ENCODE peak calls at places on chromosomes 13 and 19, in six cellular contexts. One of them, this sample, is unnamed.

GRCh38 chr13:114230117-114230516 is 4.6 kb upstream of the CDC16 start:
- DNase-seq in trophoblast cell: no peak
- DNase-seq in H1: no peak
- DNase-seq in mesenchymal stem cell: peak; percentile 18
- DNase-seq in IMR-90: peak; percentile 63
- DNase-seq in neuronal stem cell: no peak
- DNase-seq in this sample: peak; percentile 44

GRCh38 chr19:29448046-29448445 is 77.7 kb upstream of the VSTM2B start:
- DNase-seq in IMR-90: no peak
- DNase-seq in H1: no peak
- DNase-seq in mesenchymal stem cell: no peak
- DNase-seq in neuronal stem cell: no peak
- DNase-seq in trophoblast cell: no peak
- DNase-seq in this sample: peak; percentile 2

GRCh38 chr13:59038824-59039223 is 1124.9 kb downstream of the DIAPH3 start:
- DNase-seq in neuronal stem cell: no peak
- DNase-seq in IMR-90: peak; percentile 15
- DNase-seq in trophoblast cell: no peak
- DNase-seq in mesenchymal stem cell: peak; percentile 24
- DNase-seq in H1: no peak
- DNase-seq in this sample: no peak

GRCh38 chr13:58087566-58087965 is 456.0 kb downstream of the PCDH17 start:
- DNase-seq in IMR-90: no peak
- DNase-seq in mesenchymal stem cell: peak; percentile 67
- DNase-seq in trophoblast cell: no peak
- DNase-seq in neuronal stem cell: no peak
- DNase-seq in H1: no peak
- DNase-seq in this sample: no peak

GRCh38 chr13:41645313-41645712 is 188.0 kb downstream of the RGCC start:
- DNase-seq in mesenchymal stem cell: peak; percentile 72
- DNase-seq in H1: no peak
- DNase-seq in neuronal stem cell: no peak
- DNase-seq in IMR-90: peak; percentile 90
- DNase-seq in trophoblast cell: peak; percentile 92
- DNase-seq in this sample: no peak

GRCh38 chr13:98372886-98373285 is 195.8 kb upstream of the RNF113B start:
- DNase-seq in IMR-90: peak; percentile 87
- DNase-seq in trophoblast cell: no peak
- DNase-seq in H1: no peak
- DNase-seq in mesenchymal stem cell: peak; percentile 79
- DNase-seq in neuronal stem cell: no peak
- DNase-seq in this sample: no peak

GRCh38 chr19:13103585-13103923 is 896 bp upstream of the LYL1 start:
- DNase-seq in mesenchymal stem cell: no peak
- DNase-seq in IMR-90: no peak
- DNase-seq in H1: no peak
- DNase-seq in neuronal stem cell: no peak
- DNase-seq in trophoblast cell: no peak
- DNase-seq in this sample: peak; percentile 25

GRCh38 chr13:70249332-70250064 is 141.2 kb upstream of the KLHL1 start:
- DNase-seq in H1: peak; percentile 38
- DNase-seq in IMR-90: no peak
- DNase-seq in neuronal stem cell: peak; percentile 21
- DNase-seq in trophoblast cell: no peak
- DNase-seq in mesenchymal stem cell: peak; percentile 91
- DNase-seq in this sample: peak; percentile 35

GRCh38 chr19:8512115-8512967 is 1.6 kb downstream of the ZNF414 start:
- DNase-seq in H1: peak; percentile 58
- DNase-seq in IMR-90: no peak
- DNase-seq in neuronal stem cell: no peak
- DNase-seq in mesenchymal stem cell: no peak
- DNase-seq in trophoblast cell: peak; percentile 43
- DNase-seq in this sample: peak; percentile 88

GRCh38 chr19:12676384-12676792 is 5.3 kb downstream of the DHPS start:
- DNase-seq in H1: no peak
- DNase-seq in mesenchymal stem cell: peak; percentile 78
- DNase-seq in trophoblast cell: peak; percentile 89
- DNase-seq in IMR-90: peak; percentile 66
- DNase-seq in neuronal stem cell: peak; percentile 80
- DNase-seq in this sample: peak; percentile 92

GRCh38 chr13:110885966-110886365 is 28.9 kb downstream of the ANKRD10 start:
- DNase-seq in mesenchymal stem cell: no peak
- DNase-seq in neuronal stem cell: no peak
- DNase-seq in H1: no peak
- DNase-seq in trophoblast cell: no peak
- DNase-seq in IMR-90: no peak
- DNase-seq in this sample: peak; percentile 75

GRCh38 chr13:38872693-38873092 is 117.9 kb downstream of the STOML3 start:
- DNase-seq in neuronal stem cell: peak; percentile 54
- DNase-seq in trophoblast cell: peak; percentile 56
- DNase-seq in mesenchymal stem cell: peak; percentile 35
- DNase-seq in H1: peak; percentile 51
- DNase-seq in IMR-90: peak; percentile 5
- DNase-seq in this sample: peak; percentile 67

GRCh38 chr19:42325896-42326771 is 699 bp downstream of the MEGF8 start:
- DNase-seq in trophoblast cell: no peak
- DNase-seq in mesenchymal stem cell: no peak
- DNase-seq in neuronal stem cell: no peak
- DNase-seq in H1: no peak
- DNase-seq in IMR-90: no peak
- DNase-seq in this sample: peak; percentile 53

GRCh38 chr19:13006431-13007281 is 11.4 kb downstream of the NFIX start:
- DNase-seq in mesenchymal stem cell: no peak
- DNase-seq in H1: no peak
- DNase-seq in neuronal stem cell: no peak
- DNase-seq in IMR-90: no peak
- DNase-seq in trophoblast cell: no peak
- DNase-seq in this sample: no peak

GRCh38 chr19:45125975-45126493 is 33.1 kb downstream of the PPP1R37 start:
- DNase-seq in trophoblast cell: peak; percentile 82
- DNase-seq in H1: peak; percentile 56
- DNase-seq in mesenchymal stem cell: peak; percentile 63
- DNase-seq in IMR-90: peak; percentile 49
- DNase-seq in neuronal stem cell: peak; percentile 41
- DNase-seq in this sample: peak; percentile 89

GRCh38 chr19:3580156-3580955 is 4.9 kb upstream of the GIPC3 start:
- DNase-seq in H1: no peak
- DNase-seq in trophoblast cell: peak; percentile 63
- DNase-seq in mesenchymal stem cell: peak; percentile 99
- DNase-seq in neuronal stem cell: no peak
- DNase-seq in IMR-90: peak; percentile 98
- DNase-seq in this sample: no peak

GRCh38 chr13:114286808-114287207 is 5.4 kb downstream of the UPF3A start:
- DNase-seq in IMR-90: peak; percentile 85
- DNase-seq in trophoblast cell: peak; percentile 77
- DNase-seq in H1: no peak
- DNase-seq in mesenchymal stem cell: peak; percentile 77
- DNase-seq in neuronal stem cell: no peak
- DNase-seq in this sample: no peak

GRCh38 chr19:32702010-32702409 is 10.4 kb downstream of the NUDT19 start:
- DNase-seq in mesenchymal stem cell: no peak
- DNase-seq in trophoblast cell: no peak
- DNase-seq in neuronal stem cell: no peak
- DNase-seq in IMR-90: no peak
- DNase-seq in H1: no peak
- DNase-seq in this sample: no peak

GRCh38 chr13:41244555-41244954 is 18.8 kb downstream of the MTRF1 start:
- DNase-seq in trophoblast cell: peak; percentile 47
- DNase-seq in neuronal stem cell: no peak
- DNase-seq in IMR-90: peak; percentile 56
- DNase-seq in mesenchymal stem cell: no peak
- DNase-seq in H1: no peak
- DNase-seq in this sample: no peak

GRCh38 chr19:41521860-41522555 is 54.0 kb upstream of the CEACAM21 start:
- DNase-seq in IMR-90: no peak
- DNase-seq in trophoblast cell: no peak
- DNase-seq in neuronal stem cell: peak; percentile 21
- DNase-seq in mesenchymal stem cell: no peak
- DNase-seq in H1: no peak
- DNase-seq in this sample: no peak

GRCh38 chr19:57026476-57026875 is 93.3 kb upstream of the USP29 start:
- DNase-seq in IMR-90: no peak
- DNase-seq in H1: no peak
- DNase-seq in trophoblast cell: no peak
- DNase-seq in neuronal stem cell: no peak
- DNase-seq in mesenchymal stem cell: no peak
- DNase-seq in this sample: no peak

GRCh38 chr13:106981050-106981449 is 413.1 kb upstream of the ARGLU1 start:
- DNase-seq in mesenchymal stem cell: no peak
- DNase-seq in neuronal stem cell: no peak
- DNase-seq in IMR-90: no peak
- DNase-seq in H1: no peak
- DNase-seq in trophoblast cell: no peak
- DNase-seq in this sample: no peak

GRCh38 chr19:13078897-13079541 is 23.6 kb downstream of the LYL1 start:
- DNase-seq in neuronal stem cell: no peak
- DNase-seq in IMR-90: no peak
- DNase-seq in H1: no peak
- DNase-seq in mesenchymal stem cell: no peak
- DNase-seq in trophoblast cell: no peak
- DNase-seq in this sample: no peak

GRCh38 chr19:16127776-16128371 is 15.6 kb upstream of the HSH2D start:
- DNase-seq in mesenchymal stem cell: no peak
- DNase-seq in trophoblast cell: no peak
- DNase-seq in IMR-90: no peak
- DNase-seq in neuronal stem cell: no peak
- DNase-seq in H1: no peak
- DNase-seq in this sample: no peak

GRCh38 chr13:21688056-21688455 is 17.2 kb downstream of the FGF9 start:
- DNase-seq in neuronal stem cell: no peak
- DNase-seq in H1: no peak
- DNase-seq in trophoblast cell: no peak
- DNase-seq in IMR-90: no peak
- DNase-seq in mesenchymal stem cell: no peak
- DNase-seq in this sample: no peak

GRCh38 chr13:50990540-50991506 is 81.2 kb downstream of the RNASEH2B start:
- DNase-seq in mesenchymal stem cell: peak; percentile 80
- DNase-seq in H1: no peak
- DNase-seq in neuronal stem cell: peak; percentile 27
- DNase-seq in trophoblast cell: no peak
- DNase-seq in IMR-90: peak; percentile 69
- DNase-seq in this sample: peak; percentile 49

GRCh38 chr13:50991624-50992610 is 82.3 kb downstream of the RNASEH2B start:
- DNase-seq in trophoblast cell: no peak
- DNase-seq in H1: no peak
- DNase-seq in mesenchymal stem cell: peak; percentile 29
- DNase-seq in IMR-90: no peak
- DNase-seq in neuronal stem cell: no peak
- DNase-seq in this sample: no peak

GRCh38 chr13:50990050-50990449 is 80.5 kb downstream of the RNASEH2B start:
- DNase-seq in trophoblast cell: no peak
- DNase-seq in neuronal stem cell: no peak
- DNase-seq in H1: no peak
- DNase-seq in IMR-90: no peak
- DNase-seq in mesenchymal stem cell: no peak
- DNase-seq in this sample: no peak

GRCh38 chr13:50993371-50993770 is 83.8 kb downstream of the RNASEH2B start:
- DNase-seq in H1: no peak
- DNase-seq in neuronal stem cell: no peak
- DNase-seq in trophoblast cell: no peak
- DNase-seq in IMR-90: no peak
- DNase-seq in mesenchymal stem cell: no peak
- DNase-seq in this sample: no peak

GRCh38 chr13:50989476-50989875 is 79.9 kb downstream of the RNASEH2B start:
- DNase-seq in mesenchymal stem cell: peak; percentile 50
- DNase-seq in IMR-90: no peak
- DNase-seq in trophoblast cell: no peak
- DNase-seq in H1: no peak
- DNase-seq in neuronal stem cell: no peak
- DNase-seq in this sample: peak; percentile 55
- H2AFZ ChIP-seq in mesenchymal stem cell: no peak overlapping the region
- H2AFZ ChIP-seq in IMR-90: no peak overlapping the region
- H2AFZ ChIP-seq in trophoblast cell: no peak overlapping the region
- H2AFZ ChIP-seq in H1: peak overlapping the region; percentile 86
- H2AFZ ChIP-seq in neuronal stem cell: peak overlapping the region; percentile 80
- H2AFZ ChIP-seq in this sample: peak overlapping the region; percentile 88

DNA sequence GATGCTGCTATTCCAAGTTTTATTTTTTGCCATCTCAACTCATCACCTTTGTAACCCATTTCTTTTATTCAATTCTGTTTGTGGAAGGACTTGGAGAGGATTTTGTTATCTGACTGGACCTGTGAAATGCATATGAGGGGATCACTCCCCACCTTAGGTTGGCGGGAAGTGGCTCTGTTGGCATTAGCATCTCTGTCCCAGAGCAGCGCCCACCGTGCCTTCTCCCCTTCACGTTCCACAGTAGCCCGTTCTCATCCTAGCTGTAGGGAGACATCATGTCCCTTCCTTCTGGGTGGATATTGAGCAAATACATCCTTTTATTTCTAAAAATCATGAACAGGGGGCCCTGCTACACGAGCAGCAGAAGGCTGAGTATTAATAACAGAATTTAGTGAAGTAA is 330.4 kb downstream of the RFC3 start:
- DNase-seq in IMR-90: no peak
- DNase-seq in neuronal stem cell: no peak
- DNase-seq in mesenchymal stem cell: no peak
- DNase-seq in H1: no peak
- DNase-seq in trophoblast cell: no peak
- DNase-seq in this sample: no peak
- H2AK5ac ChIP-seq in IMR-90: no peak overlapping the region
- H2AK5ac ChIP-seq in neuronal stem cell: no peak overlapping the region
- H2AK5ac ChIP-seq in mesenchymal stem cell: no peak overlapping the region
- H2AK5ac ChIP-seq in H1: no peak overlapping the region
- H2AK5ac ChIP-seq in trophoblast cell: no peak overlapping the region
- H2AK5ac ChIP-seq in this sample: no peak overlapping the region

GRCh38 chr13:33799950-33800592 is 17.9 kb upstream of the RFC3 start:
- DNase-seq in mesenchymal stem cell: peak; percentile 30
- DNase-seq in trophoblast cell: peak; percentile 24
- DNase-seq in IMR-90: peak; percentile 46
- DNase-seq in neuronal stem cell: no peak
- DNase-seq in H1: no peak
- DNase-seq in this sample: no peak
- H2AFZ ChIP-seq in mesenchymal stem cell: no peak overlapping the region
- H2AFZ ChIP-seq in trophoblast cell: no peak overlapping the region
- H2AFZ ChIP-seq in IMR-90: no peak overlapping the region
- H2AFZ ChIP-seq in neuronal stem cell: peak overlapping the region; percentile 81
- H2AFZ ChIP-seq in H1: peak overlapping the region; percentile 86
- H2AFZ ChIP-seq in this sample: no peak overlapping the region

GRCh38 chr13:51151463-51151862 is 40.4 kb upstream of the C13orf42 start:
- DNase-seq in mesenchymal stem cell: no peak
- DNase-seq in neuronal stem cell: no peak
- DNase-seq in IMR-90: no peak
- DNase-seq in trophoblast cell: peak; percentile 6
- DNase-seq in H1: no peak
- DNase-seq in this sample: no peak

GRCh38 chr13:51154029-51154555 is 43.0 kb upstream of the C13orf42 start:
- DNase-seq in mesenchymal stem cell: peak; percentile 62
- DNase-seq in neuronal stem cell: no peak
- DNase-seq in H1: no peak
- DNase-seq in trophoblast cell: peak; percentile 39
- DNase-seq in IMR-90: peak; percentile 30
- DNase-seq in this sample: no peak

GRCh38 chr13:51153527-51153926 is 42.5 kb upstream of the C13orf42 start:
- DNase-seq in H1: no peak
- DNase-seq in neuronal stem cell: no peak
- DNase-seq in IMR-90: no peak
- DNase-seq in mesenchymal stem cell: no peak
- DNase-seq in trophoblast cell: peak; percentile 43
- DNase-seq in this sample: peak; percentile 67

GRCh38 chr13:51148952-51149573 is 38.0 kb upstream of the C13orf42 start:
- DNase-seq in trophoblast cell: peak; percentile 41
- DNase-seq in mesenchymal stem cell: peak; percentile 54
- DNase-seq in H1: peak; percentile 66
- DNase-seq in neuronal stem cell: peak; percentile 51
- DNase-seq in IMR-90: peak; percentile 45
- DNase-seq in this sample: peak; percentile 86

GRCh38 chr13:51152713-51153112 is 41.6 kb upstream of the C13orf42 start:
- DNase-seq in H1: no peak
- DNase-seq in IMR-90: no peak
- DNase-seq in trophoblast cell: peak; percentile 58
- DNase-seq in neuronal stem cell: no peak
- DNase-seq in mesenchymal stem cell: peak; percentile 11
- DNase-seq in this sample: no peak
- H2AK5ac ChIP-seq in H1: peak overlapping the region; percentile 88
- H2AK5ac ChIP-seq in IMR-90: no peak overlapping the region
- H2AK5ac ChIP-seq in trophoblast cell: no peak overlapping the region
- H2AK5ac ChIP-seq in neuronal stem cell: no peak overlapping the region
- H2AK5ac ChIP-seq in mesenchymal stem cell: no peak overlapping the region
- H2AK5ac ChIP-seq in this sample: no peak overlapping the region

This sample was measured in H9.